ENCODE peak calls at places on chromosomes 12 and 14, in seven cellular contexts. J is anterior cingulate cortex, K is AG08395, U is NCI-H524, L is left kidney, A is MCF 10A, W is AG20443. Q is an unnamed sample.

GRCh38 chr12:124543052-124543590 is 24.3 kb downstream of the NCOR2 start:
- DNase-seq in J (no peak), K (peak), U (no peak), L (peak), A (no peak), W (peak), Q (peak)

GRCh38 chr14:99101826-99102461 is 170.1 kb downstream of the BCL11B start:
- DNase-seq in J (no peak), K (no peak), U (no peak), L (peak), A (no peak), W (no peak), Q (no peak)

GRCh38 chr12:114921796-114922195 is 237.8 kb upstream of the TBX3 start:
- DNase-seq in J (no peak), K (no peak), U (no peak), L (no peak), A (no peak), W (no peak), Q (no peak)

GRCh38 chr12:114774181-114774580 is 90.2 kb upstream of the TBX3 start:
- DNase-seq in J (no peak), K (no peak), U (no peak), L (no peak), A (peak), W (no peak), Q (no peak)

GRCh38 chr12:67649165-67650126 is 901 bp downstream of the DYRK2 start:
- DNase-seq in J (no peak), K (no peak), U (peak), L (peak), A (peak), W (peak), Q (peak)

GRCh38 chr12:42807766-42808165 is 218.2 kb upstream of the PRICKLE1 start:
- DNase-seq in J (no peak), K (no peak), U (no peak), L (no peak), A (no peak), W (no peak), Q (no peak)

GRCh38 chr14:52686176-52686575 is 9.2 kb downstream of the ERO1A start:
- DNase-seq in J (no peak), K (no peak), U (no peak), L (no peak), A (no peak), W (no peak), Q (no peak)

GRCh38 chr14:38623661-38624060 is 367.8 kb upstream of the CLEC14A start:
- DNase-seq in J (no peak), K (peak), U (no peak), L (no peak), A (peak), W (peak), Q (no peak)

GRCh38 chr14:105448706-105449111 is 25.9 kb upstream of the CRIP2 start:
- DNase-seq in J (peak), K (peak), U (peak), L (peak), A (peak), W (peak), Q (peak)

GRCh38 chr12:7934560-7935463 is 1.2 kb downstream of the SLC2A3 start:
- DNase-seq in J (no peak), K (no peak), U (no peak), L (peak), A (no peak), W (no peak), Q (no peak)

GRCh38 chr14:61876362-61877049 is 114.3 kb downstream of the SNAPC1 start:
- DNase-seq in J (no peak), K (no peak), U (peak), L (peak), A (no peak), W (no peak), Q (no peak)

GRCh38 chr12:132398386-132398991 is 69.1 kb upstream of the GALNT9 start:
- DNase-seq in J (no peak), K (no peak), U (no peak), L (no peak), A (no peak), W (no peak), Q (no peak)

GRCh38 chr14:87998414-87998813 is 5.4 kb upstream of the GALC start:
- DNase-seq in J (no peak), K (no peak), U (no peak), L (no peak), A (no peak), W (no peak), Q (peak)